ENCODE peak calls at places on chromosomes 11 and 22, in four cellular contexts. Y is SW 1271; N is COR-L47; B is central memory CD4-positive, alpha-beta T cell. F is an unnamed sample.

GRCh38 chr11:126140932-126141291 is 70.5 kb downstream of the RPUSD4 start:
- DNase-seq in B (no peak), Y (no peak), N (peak), F (no peak)

GRCh38 chr11:63769719-63770443 is 1.3 kb upstream of the ZFTA start:
- DNase-seq in B (no peak), N (peak), Y (no peak), F (no peak)

GRCh38 chr11:95282337-95282751 is 51.3 kb upstream of the SESN3 start:
- DNase-seq in Y (no peak), N (no peak), B (no peak), F (no peak)

GRCh38 chr11:77115181-77115611 is 12.6 kb downstream of the OMP start:
- DNase-seq in Y (no peak), N (no peak), B (no peak), F (no peak)

GRCh38 chr11:83285131-83285770 is 916 bp downstream of the CCDC90B start:
- DNase-seq in Y (no peak), N (no peak), B (no peak), F (no peak)

GRCh38 chr11:45435706-45436105 is 149.6 kb upstream of the SYT13 start:
- DNase-seq in Y (no peak), B (no peak), N (no peak), F (no peak)

GRCh38 chr11:121933294-121933693 is 182.7 kb downstream of the BLID start:
- DNase-seq in B (no peak), Y (no peak), N (no peak), F (no peak)

GRCh38 chr22:44698531-44699421 is 3.2 kb upstream of the PRR5 start:
- DNase-seq in B (no peak), N (no peak), Y (no peak), F (no peak)